ENCODE peak calls at places on chromosomes 4 and X, in eight cellular contexts. K, T, S, B, Q, G, W and L are unnamed samples.

GRCh38 chrX:48676893-48677270 is 6.7 kb upstream of the WAS start:
- DNase-seq in W (peak; percentile 76), T (no peak), Q (no peak), G (peak; percentile 29), K (no peak), B (no peak), S (no peak), L (no peak)

GRCh38 chr4:24244663-24245519 is 339.5 kb downstream of the DHX15 start:
- DNase-seq in W (no peak), Q (no peak), T (no peak), S (no peak), K (peak; percentile 34), B (no peak), G (no peak), L (peak; percentile 3)

GRCh38 chr4:139728146-139728545 is 62.5 kb downstream of the MGST2 start:
- DNase-seq in S (no peak), B (no peak), T (no peak), K (no peak), G (no peak), W (no peak), Q (no peak), L (no peak)

GRCh38 chr4:171067422-171067821 is 745.8 kb upstream of the GALNTL6 start:
- DNase-seq in G (no peak), Q (no peak), B (no peak), W (no peak), K (no peak), S (no peak), T (no peak), L (no peak)

GRCh38 chr4:1201851-1202525 is 29.6 kb upstream of the SPON2 start:
- DNase-seq in G (peak; percentile 69), B (peak; percentile 67), S (no peak), Q (peak; percentile 85), T (peak; percentile 46), K (no peak), W (peak; percentile 89), L (no peak)

GRCh38 chr4:18025263-18025662 is 3.7 kb upstream of the LCORL start:
- DNase-seq in T (no peak), Q (no peak), S (no peak), G (no peak), W (no peak), B (no peak), K (no peak), L (no peak)

GRCh38 chr4:156512622-156513021 is 459.0 kb downstream of the PDGFC start:
- DNase-seq in S (no peak), W (no peak), G (peak; percentile 13), Q (no peak), B (no peak), T (no peak), K (no peak), L (no peak)

GRCh38 chr4:75637176-75637575 is 6.8 kb upstream of the CDKL2 start:
- DNase-seq in W (no peak), G (no peak), T (peak; percentile 47), S (no peak), Q (no peak), K (no peak), B (no peak), L (no peak)

GRCh38 chrX:78199851-78200250 is 60.4 kb upstream of the TAF9B start:
- DNase-seq in S (no peak), K (peak; percentile 9), W (no peak), G (peak; percentile 16), B (no peak), Q (peak; percentile 2), T (no peak), L (peak; percentile 13)

GRCh38 chrX:9343971-9344370 is 120.9 kb upstream of the TBL1X start:
- DNase-seq in W (no peak), B (no peak), K (no peak), Q (no peak), G (no peak), S (no peak), T (no peak), L (no peak)

GRCh38 chrX:9339603-9340569 is 125.0 kb upstream of the TBL1X start:
- DNase-seq in T (no peak), G (no peak), B (no peak), W (peak; percentile 81), S (peak; percentile 45), K (no peak), Q (no peak), L (peak; percentile 5)

GRCh38 chrX:9340619-9341304 is 124.1 kb upstream of the TBL1X start:
- DNase-seq in W (no peak), G (peak; percentile 21), Q (peak; percentile 71), B (no peak), K (peak; percentile 27), T (no peak), S (peak; percentile 28), L (peak; percentile 82)

GRCh38 chrX:9342581-9343051 is 122.2 kb upstream of the TBL1X start:
- DNase-seq in K (peak; percentile 85), G (peak; percentile 87), T (no peak), Q (peak; percentile 75), W (peak; percentile 95), S (peak; percentile 77), B (peak; percentile 38), L (peak; percentile 82)

DNA sequence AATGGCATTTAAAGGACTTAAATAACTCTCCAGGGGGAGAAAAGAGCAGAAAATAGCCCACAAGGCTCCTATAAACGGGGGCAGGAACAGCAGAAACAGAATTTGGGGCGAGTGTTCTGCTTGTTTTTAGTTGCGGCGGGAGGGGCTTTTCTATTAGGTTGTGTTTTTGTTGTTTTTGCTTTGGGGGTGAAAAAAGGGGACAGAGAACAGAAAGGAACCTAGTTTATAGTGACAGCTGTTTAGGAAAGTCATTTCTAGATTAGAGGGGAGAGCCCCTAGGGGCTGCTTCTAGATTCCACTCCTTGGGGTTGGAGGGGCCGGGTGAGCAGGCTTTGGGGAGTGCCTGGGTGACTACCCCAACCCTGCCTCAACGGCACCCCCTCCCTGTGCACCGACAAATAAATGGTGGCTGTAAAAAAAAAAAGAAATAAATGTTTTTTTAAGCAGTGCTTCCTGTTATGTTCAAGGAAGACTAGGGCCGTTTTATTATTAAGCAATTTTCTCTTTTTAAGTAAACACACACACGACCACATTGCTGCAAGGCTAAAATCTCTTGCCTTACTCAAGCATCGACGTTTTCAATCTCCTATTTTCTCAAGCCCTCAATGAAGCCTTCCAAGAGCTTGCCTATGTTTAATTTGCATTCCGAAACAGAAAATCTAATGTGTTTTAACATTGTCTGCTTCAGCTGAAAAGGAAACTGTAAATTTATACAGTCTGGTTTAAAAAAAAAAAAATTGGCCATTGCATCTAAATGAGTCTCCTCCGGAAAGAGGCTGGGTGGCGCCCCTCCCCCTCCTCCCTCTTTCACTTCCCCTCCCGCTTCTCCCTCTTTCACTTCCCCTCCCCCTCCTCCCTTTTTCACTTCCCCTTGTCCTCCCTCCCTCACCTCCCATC is 123.3 kb upstream of the TBL1X start:
- DNase-seq in T (no peak), K (peak; percentile 47), W (peak; percentile 88), G (peak; percentile 74), S (peak; percentile 22), B (peak; percentile 66), Q (peak; percentile 71), L (peak; percentile 57)
- H3K4me3 ChIP-seq in T (no peak overlapping the region), K (no peak overlapping the region), W (peak overlapping the region; percentile 45), G (no peak overlapping the region), S (peak overlapping the region; percentile 6), B (peak overlapping the region; percentile 22), Q (no peak overlapping the region), L (no peak overlapping the region)

DNA sequence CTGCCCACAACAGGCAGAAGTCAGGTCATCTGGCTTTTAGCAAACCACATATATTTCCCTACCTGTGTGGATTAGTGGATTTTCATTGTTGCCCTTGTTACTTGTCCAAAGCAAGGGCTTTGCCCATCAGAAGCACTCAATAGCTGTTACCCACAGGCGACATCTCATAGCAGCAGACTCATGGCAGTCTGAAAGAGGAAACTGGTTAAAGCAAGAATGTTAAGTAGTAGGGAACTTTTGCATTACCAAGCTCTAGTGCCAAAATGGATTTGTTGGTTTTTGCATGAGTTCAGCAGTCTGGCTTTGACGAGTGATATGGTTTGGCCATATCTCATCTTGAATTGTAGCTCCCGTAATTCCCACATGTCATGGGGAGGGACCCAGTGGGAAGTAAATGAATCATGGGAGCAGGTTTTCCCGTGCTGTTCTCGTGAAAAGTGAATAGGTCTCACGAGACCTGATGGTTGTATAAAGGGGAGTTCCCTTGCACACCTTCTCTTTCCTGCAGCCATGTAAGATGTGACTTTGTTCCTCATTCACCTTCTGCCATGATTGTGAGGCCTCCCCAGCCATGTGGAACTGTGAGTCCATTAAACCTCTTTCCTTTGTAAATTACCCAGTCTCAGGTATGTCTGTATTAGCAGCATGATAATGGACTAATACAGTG is 107.9 kb downstream of the GPR143 start:
- DNase-seq in S (no peak), T (no peak), G (no peak), W (no peak), Q (no peak), B (no peak), K (no peak), L (no peak)
- TF ChIP-seq CTCF in S (no peak), T (no peak), G (no peak), W (no peak), Q (no peak), B (no peak), K (no peak), L (no peak)

GRCh38 chr4:185128272-185129119 is 14.6 kb upstream of the SLC25A4 start:
- DNase-seq in W (peak; percentile 76), K (peak; percentile 69), T (no peak), B (peak; percentile 51), Q (no peak), S (peak; percentile 36), G (peak; percentile 26), L (no peak)

GRCh38 chr4:185123479-185123878 is 19.6 kb upstream of the SLC25A4 start:
- DNase-seq in K (no peak), B (no peak), T (no peak), W (no peak), G (no peak), Q (no peak), S (no peak), L (no peak)

GRCh38 chr4:185122681-185123345 is 20.3 kb upstream of the SLC25A4 start:
- DNase-seq in K (no peak), W (no peak), Q (no peak), S (no peak), G (no peak), T (no peak), B (no peak), L (no peak)

DNA sequence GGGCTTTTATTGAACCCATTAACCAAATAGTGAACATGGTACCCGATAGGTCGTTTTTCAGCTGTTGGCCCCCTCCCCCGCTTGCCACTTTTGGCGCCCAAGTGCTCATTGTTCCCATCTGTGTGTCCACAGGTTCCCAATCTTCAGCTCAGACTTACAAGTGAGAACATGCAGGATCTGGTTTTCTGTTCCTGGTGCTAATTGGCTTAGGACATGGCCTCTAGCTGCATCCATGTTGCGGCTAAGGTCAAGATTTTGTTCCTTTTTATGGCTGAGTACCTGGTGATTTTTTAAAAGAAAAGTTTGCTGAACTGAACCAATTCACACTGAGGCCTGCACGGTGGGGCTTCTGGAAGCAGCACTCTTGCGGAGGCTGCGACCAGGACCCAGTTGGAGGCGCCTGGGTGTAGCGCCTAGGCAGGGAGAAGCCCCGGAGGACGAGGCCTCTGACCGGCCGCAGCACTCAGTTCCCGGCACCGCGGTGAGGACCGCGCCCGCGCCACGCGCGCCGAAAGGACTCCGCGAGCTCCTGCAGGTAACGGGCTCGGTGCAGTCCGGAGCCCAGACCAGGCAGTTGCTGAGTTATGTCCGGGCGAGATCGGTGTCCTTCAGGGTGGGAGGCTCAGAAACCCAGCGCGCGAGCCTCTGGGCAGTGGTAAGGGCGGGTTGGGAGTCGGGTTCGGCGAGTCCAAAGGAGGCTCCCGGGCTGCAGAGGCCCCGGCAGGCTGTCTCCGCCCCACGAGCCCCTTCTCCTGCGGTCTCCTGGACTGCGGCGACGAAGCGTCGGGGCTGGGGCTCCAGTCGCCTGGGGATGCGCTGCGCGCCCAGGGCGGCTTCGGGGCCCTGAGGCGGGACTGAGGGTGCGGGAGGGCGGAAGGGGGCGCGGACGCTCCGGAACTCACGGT is 15.8 kb upstream of the SLC25A4 start:
- DNase-seq in T (no peak), S (peak; percentile 40), Q (no peak), G (peak; percentile 28), B (peak; percentile 18), W (peak; percentile 78), K (peak; percentile 63), L (no peak)
- H3K4me3 ChIP-seq in T (peak overlapping the region; percentile 58), S (peak overlapping the region; percentile 74), Q (peak overlapping the region; percentile 21), G (peak overlapping the region; percentile 75), B (no peak overlapping the region), W (peak overlapping the region; percentile 64), K (peak overlapping the region; percentile 59), L (peak overlapping the region; percentile 61)

GRCh38 chrX:14095702-14096101 is 66.0 kb upstream of the GEMIN8 start:
- DNase-seq in S (peak; percentile 34), Q (peak; percentile 0), K (peak; percentile 74), W (no peak), G (peak; percentile 62), T (peak; percentile 27), B (no peak), L (peak; percentile 70)
- TF ChIP-seq CTCF in S (peak; percentile 75), Q (peak; percentile 44), K (peak; percentile 70), W (peak; percentile 66), G (peak; percentile 59), T (peak; percentile 77), B (peak; percentile 77), L (peak; percentile 75)